ENCODE peak calls at places on chromosomes 1 and 21, in eight cellular contexts. X, I, S, O, R, T, A and D are unnamed samples.
A peak's percentile ranks its signal among the peaks of the same experiment; 100 is the strongest.

GRCh38 chr1:3067301-3067670 is 1.7 kb upstream of the PRDM16 start:
- DNase-seq in X (no peak), I (no peak), S (no peak), O (no peak), R (no peak), T (peak; percentile 46), A (no peak), D (peak; percentile 35)

GRCh38 chr1:85230305-85230977 is 29.0 kb downstream of the C1orf52 start:
- DNase-seq in X (no peak), I (no peak), S (no peak), O (no peak), R (no peak), T (no peak), A (no peak), D (no peak)

GRCh38 chr1:168583571-168583970 is 7.2 kb downstream of the XCL1 start:
- DNase-seq in X (no peak), I (no peak), S (no peak), O (no peak), R (no peak), T (no peak), A (no peak), D (no peak)

GRCh38 chr1:228289996-228290881 is 82.4 kb downstream of the OBSCN start:
- DNase-seq in X (no peak), I (no peak), S (peak; percentile 10), O (no peak), R (no peak), T (peak; percentile 38), A (no peak), D (no peak)

GRCh38 chr1:33286451-33287185 is 30.3 kb downstream of the ZNF362 start:
- DNase-seq in X (no peak), I (no peak), S (no peak), O (no peak), R (no peak), T (no peak), A (no peak), D (no peak)

GRCh38 chr1:36864182-36865079 is 169.9 kb downstream of the GRIK3 start:
- DNase-seq in X (no peak), I (no peak), S (no peak), O (no peak), R (no peak), T (peak; percentile 28), A (peak; percentile 73), D (no peak)

GRCh38 chr21:39630827-39631226 is 18.1 kb downstream of the B3GALT5 start:
- DNase-seq in X (no peak), I (no peak), S (no peak), O (no peak), R (no peak), T (no peak), A (no peak), D (no peak)

GRCh38 chr1:202656057-202656456 is 54.2 kb downstream of the SYT2 start:
- DNase-seq in X (no peak), I (no peak), S (no peak), O (no peak), R (no peak), T (no peak), A (no peak), D (no peak)

GRCh38 chr21:41631564-41632461 is 123.9 kb upstream of the TMPRSS2 start:
- DNase-seq in X (no peak), I (peak; percentile 83), S (no peak), O (no peak), R (peak; percentile 67), T (peak; percentile 75), A (no peak), D (no peak)

DNA sequence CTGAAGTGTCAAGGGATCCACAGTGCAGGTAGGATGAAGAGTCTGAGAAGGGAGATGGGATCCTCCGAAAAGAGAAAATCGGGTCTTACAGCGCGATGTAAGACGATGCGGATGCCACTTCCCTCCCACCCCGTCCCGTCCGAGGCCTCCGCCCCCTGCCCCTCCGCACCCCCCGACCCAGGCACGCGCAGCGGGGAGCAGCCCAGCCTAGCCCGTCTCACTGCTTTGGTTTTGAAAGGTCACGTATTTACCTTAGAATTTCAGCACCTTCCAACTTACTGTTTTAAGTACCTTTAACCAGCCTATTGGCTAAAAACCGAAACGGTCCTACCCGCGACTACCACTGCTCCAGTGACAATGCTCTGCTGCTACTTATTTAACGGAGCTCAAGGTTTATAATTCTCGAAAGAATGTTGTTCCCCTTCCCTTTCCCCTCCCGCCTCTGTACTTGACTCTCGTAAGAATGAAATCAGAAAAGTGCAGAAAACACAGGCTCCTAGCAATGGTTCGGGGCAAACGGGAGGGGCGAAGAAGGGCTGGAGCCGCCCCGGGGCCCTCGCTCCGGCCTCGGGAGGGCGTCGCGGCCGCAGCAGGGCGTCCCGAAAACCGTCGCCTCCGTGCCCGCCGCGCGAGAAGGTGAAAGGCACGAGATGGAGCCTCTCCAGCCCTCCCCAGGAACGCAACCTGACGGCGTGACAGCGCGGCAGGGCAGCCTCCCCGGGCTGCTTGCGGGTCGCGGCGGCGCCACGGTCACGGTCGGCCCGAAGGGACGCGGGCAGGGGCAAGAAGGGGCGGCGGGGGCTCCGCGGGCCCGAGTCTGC is 706 bp downstream of the TMEM50B start:
- DNase-seq in X (peak; percentile 45), I (peak; percentile 41), S (peak; percentile 29), O (no peak), R (peak; percentile 45), T (peak; percentile 69), A (peak; percentile 31), D (no peak)
- TF ChIP-seq CTCF in X (no peak), I (peak; percentile 15), S (no peak), O (peak; percentile 9), R (no peak), T (no peak), A (no peak), D (no peak)

GRCh38 chr21:29258626-29259335 is 39.9 kb upstream of the BACH1 start:
- DNase-seq in X (no peak), I (no peak), S (no peak), O (no peak), R (no peak), T (no peak), A (no peak), D (no peak)

GRCh38 chr21:29256125-29256895 is 42.4 kb upstream of the BACH1 start:
- DNase-seq in X (no peak), I (no peak), S (no peak), O (no peak), R (no peak), T (no peak), A (no peak), D (no peak)

GRCh38 chr21:29260461-29260860 is 38.3 kb upstream of the BACH1 start:
- DNase-seq in X (no peak), I (no peak), S (no peak), O (no peak), R (no peak), T (no peak), A (no peak), D (no peak)

GRCh38 chr21:29254550-29254949 is 44.2 kb upstream of the BACH1 start:
- DNase-seq in X (no peak), I (no peak), S (no peak), O (no peak), R (no peak), T (no peak), A (no peak), D (no peak)

GRCh38 chr21:29257701-29258100 is 41.0 kb upstream of the BACH1 start:
- DNase-seq in X (no peak), I (no peak), S (no peak), O (no peak), R (no peak), T (no peak), A (no peak), D (no peak)
- H3K4me1 ChIP-seq in X (no peaks in the 10 kb centered on the region), I (no peaks in the 10 kb centered on the region), S (no peaks in the 10 kb centered on the region), O (no peaks in the 10 kb centered on the region), R (peaks cover 5% of the 10 kb centered on the region), T (peaks cover 16% of the 10 kb centered on the region), A (no peaks in the 10 kb centered on the region), D (peaks cover 2% of the 10 kb centered on the region)

DNA sequence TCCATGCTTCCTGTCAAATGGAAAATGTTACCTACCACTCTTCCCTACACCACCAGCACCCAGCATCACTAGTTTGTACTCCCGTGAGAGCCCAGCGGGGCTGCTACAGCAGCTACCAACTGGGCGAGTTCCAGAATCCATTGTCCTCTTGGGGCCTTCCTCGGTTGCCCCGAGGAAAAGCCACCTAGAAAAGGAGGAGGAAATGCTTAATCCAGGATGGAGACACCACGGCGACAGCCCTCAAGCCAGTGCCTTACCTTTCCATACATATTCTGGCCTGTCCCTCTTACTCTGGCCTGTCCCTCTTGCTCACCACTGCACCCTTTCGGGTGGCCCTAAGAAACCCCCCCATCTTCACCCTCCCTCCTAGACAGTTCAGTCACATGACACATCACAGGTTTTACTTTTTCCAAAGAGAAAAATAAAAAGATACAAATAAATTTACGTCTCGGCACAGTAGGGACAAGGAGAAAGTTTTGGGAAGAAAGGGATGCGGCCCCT is 478 bp downstream of the RIT1 start:
- DNase-seq in X (peak; percentile 14), I (no peak), S (no peak), O (peak; percentile 29), R (no peak), T (no peak), A (peak; percentile 51), D (peak; percentile 41)
- TF ChIP-seq CTCF in X (no peak), I (no peak), S (no peak), O (no peak), R (no peak), T (no peak), A (no peak), D (no peak)

GRCh38 chr1:204098683-204099082 is 25.8 kb downstream of the SOX13 start:
- DNase-seq in X (no peak), I (no peak), S (no peak), O (no peak), R (no peak), T (no peak), A (no peak), D (no peak)
- H3K4me1 ChIP-seq in X (peaks cover 11% of the 10 kb centered on the region), I (peaks cover 32% of the 10 kb centered on the region), S (peaks cover 51% of the 10 kb centered on the region), O (peaks cover 22% of the 10 kb centered on the region), R (peaks cover 49% of the 10 kb centered on the region), T (peaks cover 70% of the 10 kb centered on the region), A (peaks cover 13% of the 10 kb centered on the region), D (peaks cover 5% of the 10 kb centered on the region)

GRCh38 chr1:181354865-181355264 is 128.5 kb upstream of the CACNA1E start:
- DNase-seq in X (no peak), I (no peak), S (no peak), O (no peak), R (no peak), T (no peak), A (no peak), D (no peak)

GRCh38 chr1:181353526-181353925 is 129.8 kb upstream of the CACNA1E start:
- DNase-seq in X (no peak), I (no peak), S (no peak), O (no peak), R (no peak), T (no peak), A (no peak), D (no peak)

GRCh38 chr1:181359012-181359411 is 124.3 kb upstream of the CACNA1E start:
- DNase-seq in X (no peak), I (no peak), S (no peak), O (no peak), R (peak; percentile 1), T (no peak), A (no peak), D (no peak)

GRCh38 chr1:181352695-181353094 is 130.6 kb upstream of the CACNA1E start:
- DNase-seq in X (no peak), I (no peak), S (no peak), O (no peak), R (no peak), T (no peak), A (no peak), D (no peak)

GRCh38 chr1:181356505-181357340 is 126.6 kb upstream of the CACNA1E start:
- DNase-seq in X (no peak), I (no peak), S (no peak), O (no peak), R (no peak), T (no peak), A (peak; percentile 27), D (no peak)
- TF ChIP-seq CTCF in X (no peak), I (no peak), S (no peak), O (no peak), R (no peak), T (no peak), A (no peak), D (no peak)